ENCODE peak calls at places on chromosomes 6 and 20, in six cellular contexts. One of them, this sample, is unnamed.

GRCh38 chr20:50848846-50849673 is 54.2 kb downstream of the BCAS4 start:
- DNase-seq in testis: peak
- DNase-seq in H1: no peak
- DNase-seq in right lobe of liver: peak
- DNase-seq in tibial nerve: no peak
- DNase-seq in HCT116: no peak
- DNase-seq in this sample: no peak

GRCh38 chr6:40376113-40376650 is 211.0 kb downstream of the LRFN2 start:
- DNase-seq in H1: no peak
- DNase-seq in right lobe of liver: no peak
- DNase-seq in testis: no peak
- DNase-seq in tibial nerve: no peak
- DNase-seq in HCT116: no peak
- DNase-seq in this sample: no peak

GRCh38 chr6:125598422-125598821 is 151.0 kb upstream of the HEY2 start:
- DNase-seq in right lobe of liver: no peak
- DNase-seq in H1: no peak
- DNase-seq in testis: no peak
- DNase-seq in tibial nerve: peak
- DNase-seq in HCT116: no peak
- DNase-seq in this sample: no peak

GRCh38 chr6:166905505-166906134 is 50.7 kb downstream of the RNASET2 start:
- DNase-seq in testis: no peak
- DNase-seq in H1: no peak
- DNase-seq in right lobe of liver: no peak
- DNase-seq in HCT116: no peak
- DNase-seq in tibial nerve: no peak
- DNase-seq in this sample: peak

GRCh38 chr20:6044102-6044501 is 9.8 kb downstream of the LRRN4 start:
- DNase-seq in H1: no peak
- DNase-seq in tibial nerve: no peak
- DNase-seq in right lobe of liver: no peak
- DNase-seq in HCT116: no peak
- DNase-seq in testis: no peak
- DNase-seq in this sample: no peak

GRCh38 chr6:93516441-93516840 is 97.1 kb upstream of the EPHA7 start:
- DNase-seq in right lobe of liver: no peak
- DNase-seq in tibial nerve: no peak
- DNase-seq in testis: no peak
- DNase-seq in H1: no peak
- DNase-seq in HCT116: no peak
- DNase-seq in this sample: no peak

GRCh38 chr6:106799008-106799952 is 169.9 kb downstream of the QRSL1 start:
- DNase-seq in H1: no peak
- DNase-seq in testis: no peak
- DNase-seq in HCT116: no peak
- DNase-seq in tibial nerve: no peak
- DNase-seq in right lobe of liver: no peak
- DNase-seq in this sample: no peak

GRCh38 chr6:33958208-33958862 is 154.5 kb upstream of the MLN start:
- DNase-seq in tibial nerve: no peak
- DNase-seq in testis: peak
- DNase-seq in right lobe of liver: no peak
- DNase-seq in HCT116: no peak
- DNase-seq in H1: no peak
- DNase-seq in this sample: no peak

GRCh38 chr20:4504814-4505213 is 216.9 kb upstream of the PRND start:
- DNase-seq in tibial nerve: no peak
- DNase-seq in H1: no peak
- DNase-seq in testis: no peak
- DNase-seq in HCT116: no peak
- DNase-seq in right lobe of liver: no peak
- DNase-seq in this sample: no peak

GRCh38 chr6:90431521-90432407 is 135.1 kb upstream of the BACH2 start:
- DNase-seq in HCT116: no peak
- DNase-seq in testis: no peak
- DNase-seq in tibial nerve: no peak
- DNase-seq in H1: no peak
- DNase-seq in right lobe of liver: no peak
- DNase-seq in this sample: no peak

GRCh38 chr6:109595998-109596397 is 95.0 kb downstream of the AK9 start:
- DNase-seq in right lobe of liver: no peak
- DNase-seq in HCT116: peak
- DNase-seq in testis: no peak
- DNase-seq in H1: no peak
- DNase-seq in tibial nerve: no peak
- DNase-seq in this sample: no peak

GRCh38 chr6:90120327-90120726 is 176.3 kb downstream of the BACH2 start:
- DNase-seq in right lobe of liver: no peak
- DNase-seq in tibial nerve: no peak
- DNase-seq in H1: no peak
- DNase-seq in testis: no peak
- DNase-seq in HCT116: no peak
- DNase-seq in this sample: no peak

GRCh38 chr20:3238616-3239025 is 369 bp downstream of the SLC4A11 start:
- DNase-seq in tibial nerve: no peak
- DNase-seq in right lobe of liver: no peak
- DNase-seq in H1: no peak
- DNase-seq in testis: peak
- DNase-seq in HCT116: no peak
- DNase-seq in this sample: no peak

GRCh38 chr6:79467716-79468115 is 69.5 kb downstream of the LCA5 start:
- DNase-seq in right lobe of liver: no peak
- DNase-seq in testis: no peak
- DNase-seq in H1: no peak
- DNase-seq in HCT116: no peak
- DNase-seq in tibial nerve: no peak
- DNase-seq in this sample: no peak

GRCh38 chr6:107786709-107787588 is 37.2 kb downstream of the SCML4 start:
- DNase-seq in right lobe of liver: no peak
- DNase-seq in testis: no peak
- DNase-seq in tibial nerve: no peak
- DNase-seq in HCT116: no peak
- DNase-seq in H1: no peak
- DNase-seq in this sample: peak

GRCh38 chr20:33658510-33658909 is 3.6 kb upstream of the C20orf144 start:
- DNase-seq in right lobe of liver: no peak
- DNase-seq in HCT116: no peak
- DNase-seq in H1: no peak
- DNase-seq in tibial nerve: no peak
- DNase-seq in testis: no peak
- DNase-seq in this sample: no peak

GRCh38 chr6:10526156-10526555 is 5.0 kb downstream of the GCNT2 start:
- DNase-seq in HCT116: no peak
- DNase-seq in tibial nerve: no peak
- DNase-seq in right lobe of liver: no peak
- DNase-seq in testis: no peak
- DNase-seq in H1: no peak
- DNase-seq in this sample: no peak

GRCh38 chr20:1474817-1475603 is 8.4 kb upstream of the NSFL1C start:
- DNase-seq in H1: no peak
- DNase-seq in tibial nerve: no peak
- DNase-seq in right lobe of liver: no peak
- DNase-seq in HCT116: no peak
- DNase-seq in testis: no peak
- DNase-seq in this sample: no peak

GRCh38 chr20:1900321-1900791 is 5.1 kb downstream of the SIRPA start:
- DNase-seq in tibial nerve: peak
- DNase-seq in right lobe of liver: no peak
- DNase-seq in HCT116: peak
- DNase-seq in testis: peak
- DNase-seq in H1: peak
- DNase-seq in this sample: no peak

GRCh38 chr20:31833130-31833930 is 12.1 kb downstream of the FOXS1 start:
- DNase-seq in testis: peak
- DNase-seq in right lobe of liver: no peak
- DNase-seq in H1: peak
- DNase-seq in tibial nerve: peak
- DNase-seq in HCT116: peak
- DNase-seq in this sample: no peak

GRCh38 chr6:151027295-151027747 is 161.8 kb downstream of the MTHFD1L start:
- DNase-seq in H1: no peak
- DNase-seq in tibial nerve: no peak
- DNase-seq in testis: no peak
- DNase-seq in right lobe of liver: no peak
- DNase-seq in HCT116: no peak
- DNase-seq in this sample: no peak

GRCh38 chr6:107606407-107606806 is 116.5 kb downstream of the SOBP start:
- DNase-seq in HCT116: no peak
- DNase-seq in tibial nerve: no peak
- DNase-seq in right lobe of liver: no peak
- DNase-seq in H1: no peak
- DNase-seq in testis: no peak
- DNase-seq in this sample: no peak

GRCh38 chr6:151018035-151018434 is 152.5 kb downstream of the MTHFD1L start:
- DNase-seq in tibial nerve: no peak
- DNase-seq in right lobe of liver: no peak
- DNase-seq in H1: no peak
- DNase-seq in HCT116: peak
- DNase-seq in testis: no peak
- DNase-seq in this sample: no peak

GRCh38 chr6:144285798-144286502 is 815 bp downstream of the UTRN start:
- DNase-seq in right lobe of liver: peak
- DNase-seq in H1: no peak
- DNase-seq in tibial nerve: peak
- DNase-seq in testis: peak
- DNase-seq in HCT116: no peak
- DNase-seq in this sample: peak

GRCh38 chr6:80527552-80528052 is 421.1 kb downstream of the BCKDHB start:
- DNase-seq in testis: no peak
- DNase-seq in tibial nerve: no peak
- DNase-seq in H1: no peak
- DNase-seq in HCT116: no peak
- DNase-seq in right lobe of liver: peak
- DNase-seq in this sample: no peak

GRCh38 chr6:125102901-125103300 is 50.7 kb upstream of the TPD52L1 start:
- DNase-seq in testis: no peak
- DNase-seq in HCT116: peak
- DNase-seq in H1: no peak
- DNase-seq in right lobe of liver: no peak
- DNase-seq in tibial nerve: no peak
- DNase-seq in this sample: no peak

GRCh38 chr6:23213651-23214050 is 644.3 kb downstream of the HDGFL1 start:
- DNase-seq in H1: no peak
- DNase-seq in right lobe of liver: no peak
- DNase-seq in testis: no peak
- DNase-seq in tibial nerve: no peak
- DNase-seq in HCT116: no peak
- DNase-seq in this sample: no peak

GRCh38 chr20:8829232-8829631 is 239.7 kb upstream of the PLCB4 start:
- DNase-seq in right lobe of liver: no peak
- DNase-seq in HCT116: no peak
- DNase-seq in tibial nerve: no peak
- DNase-seq in testis: no peak
- DNase-seq in H1: no peak
- DNase-seq in this sample: no peak

GRCh38 chr6:26158581-26159416 is 71.6 kb downstream of the HFE start:
- DNase-seq in right lobe of liver: peak
- DNase-seq in H1: no peak
- DNase-seq in testis: peak
- DNase-seq in HCT116: no peak
- DNase-seq in tibial nerve: no peak
- DNase-seq in this sample: no peak
- TF ChIP-seq POLR2A in right lobe of liver: no peak
- TF ChIP-seq POLR2A in H1: peak
- TF ChIP-seq POLR2A in testis: no peak
- TF ChIP-seq POLR2A in HCT116: peak
- TF ChIP-seq POLR2A in tibial nerve: no peak
- TF ChIP-seq POLR2A in this sample: no peak

DNA sequence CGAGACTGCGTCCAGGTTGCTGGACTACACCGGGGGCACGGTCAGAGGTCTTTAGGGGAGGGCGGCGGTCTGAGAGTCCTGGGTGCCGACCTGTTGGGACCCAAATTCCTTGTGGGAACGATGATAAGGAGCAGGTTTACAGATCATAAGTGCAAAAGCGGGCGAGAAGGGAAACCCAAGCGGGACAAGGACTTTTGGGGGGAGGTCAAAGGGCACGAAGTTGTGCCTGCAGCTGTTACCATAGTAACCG is 350 bp upstream of the GNL1 start:
- DNase-seq in HCT116: peak
- DNase-seq in testis: peak
- DNase-seq in tibial nerve: peak
- DNase-seq in right lobe of liver: peak
- DNase-seq in H1: peak
- DNase-seq in this sample: peak
- TF ChIP-seq POLR2A in HCT116: peak
- TF ChIP-seq POLR2A in testis: no peak
- TF ChIP-seq POLR2A in tibial nerve: no peak
- TF ChIP-seq POLR2A in right lobe of liver: peak
- TF ChIP-seq POLR2A in H1: no peak
- TF ChIP-seq POLR2A in this sample: no peak

GRCh38 chr20:44942264-44942973 is 17.8 kb downstream of the TOMM34 start:
- DNase-seq in tibial nerve: no peak
- DNase-seq in H1: no peak
- DNase-seq in testis: no peak
- DNase-seq in HCT116: no peak
- DNase-seq in right lobe of liver: no peak
- DNase-seq in this sample: no peak
- TF ChIP-seq POLR2A in tibial nerve: no peak
- TF ChIP-seq POLR2A in H1: no peak
- TF ChIP-seq POLR2A in testis: no peak
- TF ChIP-seq POLR2A in HCT116: no peak
- TF ChIP-seq POLR2A in right lobe of liver: no peak
- TF ChIP-seq POLR2A in this sample: no peak

DNA sequence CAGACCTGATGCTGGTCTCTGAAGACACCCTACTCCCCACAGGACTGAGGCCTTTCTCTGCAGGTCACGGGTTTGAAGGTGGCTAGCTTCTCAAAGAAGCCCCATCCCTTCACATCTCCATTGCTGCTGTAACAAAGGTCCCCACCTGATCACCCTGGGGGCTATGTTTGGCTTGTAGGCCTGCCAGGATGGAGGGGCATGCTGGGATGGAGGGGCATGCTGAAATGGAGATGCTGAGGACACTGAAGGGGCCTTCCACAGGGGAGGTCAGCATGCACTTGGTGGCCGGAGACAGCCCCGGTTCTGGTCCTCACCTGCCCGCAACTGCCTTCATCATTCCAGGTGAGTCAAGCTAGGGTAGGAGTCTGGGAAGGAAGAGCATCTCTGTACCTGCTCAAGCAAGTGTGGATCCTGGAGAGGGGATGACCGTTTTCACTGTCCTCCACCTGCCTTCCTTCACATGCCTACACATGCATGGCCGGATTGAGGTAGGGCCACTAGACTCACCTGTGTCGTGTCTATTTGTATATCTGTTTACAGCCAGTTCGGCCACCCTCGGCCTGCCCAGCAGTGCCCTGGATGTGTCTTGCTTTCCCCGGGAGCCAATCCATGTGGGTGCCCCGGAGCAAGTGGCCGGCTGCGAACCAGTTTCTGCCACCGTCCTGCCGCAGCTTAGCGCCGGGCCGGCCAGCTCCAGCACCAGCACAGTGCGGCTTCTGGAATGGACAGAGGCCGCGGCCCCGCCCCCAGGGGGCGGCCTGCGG is 6.0 kb downstream of the L3MBTL1 start:
- DNase-seq in right lobe of liver: no peak
- DNase-seq in tibial nerve: no peak
- DNase-seq in H1: no peak
- DNase-seq in HCT116: no peak
- DNase-seq in testis: no peak
- DNase-seq in this sample: no peak
- TF ChIP-seq POLR2A in right lobe of liver: peak
- TF ChIP-seq POLR2A in tibial nerve: peak
- TF ChIP-seq POLR2A in H1: peak
- TF ChIP-seq POLR2A in HCT116: no peak
- TF ChIP-seq POLR2A in testis: no peak
- TF ChIP-seq POLR2A in this sample: no peak

This sample was measured in esophagus muscularis mucosa.